ENCODE peak calls at places on chromosome 6, in eight cellular contexts. H is CD4-positive, alpha-beta T cell; E is heart right ventricle; I is brain microvascular endothelial cell; S is left ventricle myocardium inferior; T is tibial nerve; N is A549; X is HFFc6. M is an unnamed sample.

GRCh38 chr6:33277663-33278391 is 904 bp downstream of the B3GALT4 start:
- DNase-seq in H (no peak), E (no peak), I (no peak), S (no peak), T (no peak), N (no peak), X (no peak), M (no peak)

GRCh38 chr6:160202411-160202810 is 56.2 kb downstream of the SLC22A2 start:
- DNase-seq in H (no peak), E (no peak), I (no peak), S (no peak), T (no peak), N (no peak), X (no peak), M (no peak)

GRCh38 chr6:119612176-119612870 is 262.8 kb upstream of the MAN1A1 start:
- DNase-seq in H (no peak), E (no peak), I (no peak), S (no peak), T (no peak), N (no peak), X (no peak), M (peak; percentile 25)

GRCh38 chr6:10412165-10412947 is 2.5 kb downstream of the TFAP2A start:
- DNase-seq in H (no peak), E (no peak), I (peak; percentile 46), S (no peak), T (no peak), N (peak; percentile 56), X (peak; percentile 95), M (peak; percentile 78)

GRCh38 chr6:125154184-125155135 is 887 bp downstream of the TPD52L1 start:
- DNase-seq in H (no peak), E (no peak), I (no peak), S (no peak), T (peak; percentile 7), N (peak; percentile 55), X (no peak), M (no peak)

GRCh38 chr6:122322824-122323223 is 76.6 kb upstream of the HSF2 start:
- DNase-seq in H (no peak), E (no peak), I (peak; percentile 34), S (no peak), T (no peak), N (no peak), X (no peak), M (peak; percentile 32)

GRCh38 chr6:85673198-85674139 is 30.8 kb upstream of the SYNCRIP start:
- DNase-seq in H (no peak), E (no peak), I (no peak), S (no peak), T (no peak), N (no peak), X (no peak), M (peak; percentile 4)

GRCh38 chr6:41097467-41098090 is 24.8 kb downstream of the NFYA start:
- DNase-seq in H (no peak), E (no peak), I (peak; percentile 64), S (no peak), T (no peak), N (no peak), X (peak; percentile 65), M (peak; percentile 76)

GRCh38 chr6:142551145-142551811 is 249.5 kb downstream of the ADGRG6 start:
- DNase-seq in H (peak; percentile 10), E (no peak), I (no peak), S (no peak), T (no peak), N (no peak), X (peak; percentile 36), M (no peak)

GRCh38 chr6:170052991-170053821 is 237.7 kb downstream of the DLL1 start:
- DNase-seq in H (no peak), E (no peak), I (no peak), S (no peak), T (no peak), N (no peak), X (no peak), M (no peak)

GRCh38 chr6:44738652-44739141 is 351.2 kb downstream of the CDC5L start:
- DNase-seq in H (no peak), E (no peak), I (peak; percentile 36), S (no peak), T (no peak), N (no peak), X (peak; percentile 6), M (peak; percentile 72)

GRCh38 chr6:92777146-92777740 is 642.1 kb downstream of the EPHA7 start:
- DNase-seq in H (no peak), E (no peak), I (no peak), S (no peak), T (no peak), N (no peak), X (no peak), M (peak; percentile 34)

GRCh38 chr6:130788954-130789353 is 38.3 kb upstream of the SMLR1 start:
- DNase-seq in H (no peak), E (no peak), I (no peak), S (no peak), T (no peak), N (no peak), X (no peak), M (no peak)

GRCh38 chr6:169115632-169116031 is 138.0 kb downstream of the THBS2 start:
- DNase-seq in H (no peak), E (no peak), I (no peak), S (no peak), T (no peak), N (no peak), X (no peak), M (peak; percentile 38)

GRCh38 chr6:29426654-29427053 is 11.9 kb downstream of the OR12D1 start:
- DNase-seq in H (no peak), E (no peak), I (no peak), S (no peak), T (no peak), N (no peak), X (no peak), M (no peak)

GRCh38 chr6:131381052-131381451 is 192.0 kb upstream of the ARG1 start:
- DNase-seq in H (no peak), E (peak; percentile 16), I (no peak), S (no peak), T (no peak), N (no peak), X (no peak), M (no peak)

GRCh38 chr6:30447237-30447636 is 42.1 kb upstream of the HLA-E start:
- DNase-seq in H (no peak), E (no peak), I (peak; percentile 7), S (no peak), T (no peak), N (peak; percentile 32), X (no peak), M (peak; percentile 10)

GRCh38 chr6:74733830-74734591 is 471.8 kb downstream of the COL12A1 start:
- DNase-seq in H (no peak), E (no peak), I (no peak), S (no peak), T (no peak), N (no peak), X (no peak), M (peak; percentile 58)

GRCh38 chr6:140036176-140036575 is 661.7 kb upstream of the CITED2 start:
- DNase-seq in H (no peak), E (no peak), I (no peak), S (no peak), T (no peak), N (no peak), X (no peak), M (no peak)

GRCh38 chr6:159701413-159701999 is 8.5 kb upstream of the SOD2 start:
- DNase-seq in H (no peak), E (no peak), I (peak; percentile 37), S (no peak), T (no peak), N (peak; percentile 49), X (peak; percentile 89), M (peak; percentile 95)

GRCh38 chr6:11876934-11877433 is 98.4 kb upstream of the ADTRP start:
- DNase-seq in H (no peak), E (no peak), I (no peak), S (no peak), T (no peak), N (no peak), X (no peak), M (no peak)

GRCh38 chr6:36314221-36315014 is 22.3 kb downstream of the BNIP5 start:
- DNase-seq in H (no peak), E (no peak), I (no peak), S (no peak), T (no peak), N (no peak), X (no peak), M (peak; percentile 44)

GRCh38 chr6:145891565-145891964 is 72.6 kb downstream of the SHPRH start:
- DNase-seq in H (no peak), E (no peak), I (peak; percentile 64), S (no peak), T (no peak), N (no peak), X (peak; percentile 22), M (peak; percentile 58)

GRCh38 chr6:109891924-109892323 is 86.2 kb upstream of the GPR6 start:
- DNase-seq in H (no peak), E (no peak), I (no peak), S (no peak), T (peak; percentile 21), N (no peak), X (no peak), M (no peak)

GRCh38 chr6:109894181-109894580 is 83.9 kb upstream of the GPR6 start:
- DNase-seq in H (no peak), E (no peak), I (no peak), S (no peak), T (no peak), N (no peak), X (no peak), M (no peak)

GRCh38 chr6:109896333-109896732 is 81.8 kb upstream of the GPR6 start:
- DNase-seq in H (no peak), E (no peak), I (no peak), S (no peak), T (no peak), N (no peak), X (peak; percentile 1), M (peak; percentile 4)

GRCh38 chr6:109893606-109894005 is 84.5 kb upstream of the GPR6 start:
- DNase-seq in H (no peak), E (no peak), I (no peak), S (no peak), T (no peak), N (no peak), X (no peak), M (no peak)

GRCh38 chr6:109892451-109893435 is 85.4 kb upstream of the GPR6 start:
- DNase-seq in H (no peak), E (no peak), I (no peak), S (no peak), T (no peak), N (no peak), X (no peak), M (no peak)
- TF ChIP-seq CTCF in H (no peak), E (no peak), I (no peak), S (no peak), T (no peak), N (no peak), X (peak; percentile 27), M (no peak)

GRCh38 chr6:166744654-166745134 is 117.6 kb upstream of the RPS6KA2 start:
- DNase-seq in H (no peak), E (no peak), I (no peak), S (no peak), T (no peak), N (no peak), X (no peak), M (no peak)
- TF ChIP-seq CTCF in H (no peak), E (no peak), I (no peak), S (no peak), T (no peak), N (no peak), X (no peak), M (no peak)

GRCh38 chr6:133012774-133013173 is 198.4 kb downstream of the RPS12 start:
- DNase-seq in H (no peak), E (no peak), I (no peak), S (no peak), T (no peak), N (no peak), X (no peak), M (no peak)
- TF ChIP-seq CTCF in H (no peak), E (no peak), I (no peak), S (no peak), T (no peak), N (no peak), X (no peak), M (no peak)

GRCh38 chr6:18371576-18371975 is 15.6 kb upstream of the RNF144B start:
- DNase-seq in H (no peak), E (no peak), I (no peak), S (no peak), T (no peak), N (no peak), X (no peak), M (no peak)
- TF ChIP-seq CTCF in H (no peak), E (no peak), I (no peak), S (no peak), T (no peak), N (no peak), X (no peak), M (no peak)

M was measured in cardiac fibroblast.